ENCODE peak calls at places on chromosome 14, in seven cellular contexts. One of them, this sample, is unnamed.
A peak's percentile ranks its signal among the peaks of the same experiment; 100 is the strongest.

GRCh38 chr14:25303934-25304333 is 254.0 kb upstream of the STXBP6 start:
- DNase-seq in transverse colon: no peak
- DNase-seq in thoracic aorta: no peak
- DNase-seq in heart right ventricle: no peak
- DNase-seq in tibial artery: no peak
- DNase-seq in CD4-positive, alpha-beta memory T cell: no peak
- DNase-seq in Peyer's patch: no peak
- DNase-seq in this sample: no peak

GRCh38 chr14:105496831-105497591 is 6.0 kb downstream of the TEDC1 start:
- DNase-seq in transverse colon: no peak
- DNase-seq in thoracic aorta: no peak
- DNase-seq in heart right ventricle: peak; percentile 9
- DNase-seq in tibial artery: peak; percentile 62
- DNase-seq in CD4-positive, alpha-beta memory T cell: no peak
- DNase-seq in Peyer's patch: no peak
- DNase-seq in this sample: no peak

GRCh38 chr14:73059326-73059725 is 992 bp downstream of the RBM25 start:
- DNase-seq in transverse colon: no peak
- DNase-seq in thoracic aorta: no peak
- DNase-seq in heart right ventricle: no peak
- DNase-seq in tibial artery: no peak
- DNase-seq in CD4-positive, alpha-beta memory T cell: no peak
- DNase-seq in Peyer's patch: no peak
- DNase-seq in this sample: no peak

GRCh38 chr14:99821519-99822165 is 28.4 kb downstream of the EML1 start:
- DNase-seq in transverse colon: no peak
- DNase-seq in thoracic aorta: no peak
- DNase-seq in heart right ventricle: no peak
- DNase-seq in tibial artery: no peak
- DNase-seq in CD4-positive, alpha-beta memory T cell: no peak
- DNase-seq in Peyer's patch: no peak
- DNase-seq in this sample: no peak

GRCh38 chr14:64234877-64235651 is 59.1 kb downstream of the ESR2 start:
- DNase-seq in transverse colon: peak; percentile 37
- DNase-seq in thoracic aorta: no peak
- DNase-seq in heart right ventricle: no peak
- DNase-seq in tibial artery: no peak
- DNase-seq in CD4-positive, alpha-beta memory T cell: no peak
- DNase-seq in Peyer's patch: peak; percentile 58
- DNase-seq in this sample: no peak

GRCh38 chr14:92988786-92989755 is 66.1 kb downstream of the CHGA start:
- DNase-seq in transverse colon: no peak
- DNase-seq in thoracic aorta: no peak
- DNase-seq in heart right ventricle: no peak
- DNase-seq in tibial artery: no peak
- DNase-seq in CD4-positive, alpha-beta memory T cell: no peak
- DNase-seq in Peyer's patch: no peak
- DNase-seq in this sample: no peak

GRCh38 chr14:92677087-92677668 is 71.2 kb downstream of the LGMN start:
- DNase-seq in transverse colon: no peak
- DNase-seq in thoracic aorta: no peak
- DNase-seq in heart right ventricle: no peak
- DNase-seq in tibial artery: no peak
- DNase-seq in CD4-positive, alpha-beta memory T cell: no peak
- DNase-seq in Peyer's patch: peak; percentile 64
- DNase-seq in this sample: no peak

GRCh38 chr14:98114122-98114895 is 1157.7 kb downstream of the BCL11B start:
- DNase-seq in transverse colon: no peak
- DNase-seq in thoracic aorta: no peak
- DNase-seq in heart right ventricle: no peak
- DNase-seq in tibial artery: no peak
- DNase-seq in CD4-positive, alpha-beta memory T cell: no peak
- DNase-seq in Peyer's patch: no peak
- DNase-seq in this sample: no peak

GRCh38 chr14:50397461-50398196 is 948 bp upstream of the CDKL1 start:
- DNase-seq in transverse colon: peak; percentile 34
- DNase-seq in thoracic aorta: no peak
- DNase-seq in heart right ventricle: no peak
- DNase-seq in tibial artery: no peak
- DNase-seq in CD4-positive, alpha-beta memory T cell: no peak
- DNase-seq in Peyer's patch: peak; percentile 53
- DNase-seq in this sample: no peak

GRCh38 chr14:50394713-50395112 is 2.0 kb downstream of the CDKL1 start:
- DNase-seq in transverse colon: no peak
- DNase-seq in thoracic aorta: no peak
- DNase-seq in heart right ventricle: no peak
- DNase-seq in tibial artery: no peak
- DNase-seq in CD4-positive, alpha-beta memory T cell: no peak
- DNase-seq in Peyer's patch: no peak
- DNase-seq in this sample: no peak

GRCh38 chr14:50395448-50395847 is 1.2 kb downstream of the CDKL1 start:
- DNase-seq in transverse colon: peak; percentile 29
- DNase-seq in thoracic aorta: no peak
- DNase-seq in heart right ventricle: no peak
- DNase-seq in tibial artery: no peak
- DNase-seq in CD4-positive, alpha-beta memory T cell: no peak
- DNase-seq in Peyer's patch: no peak
- DNase-seq in this sample: no peak

GRCh38 chr14:50399251-50400032 is 2.8 kb upstream of the CDKL1 start:
- DNase-seq in transverse colon: peak; percentile 80
- DNase-seq in thoracic aorta: peak; percentile 16
- DNase-seq in heart right ventricle: no peak
- DNase-seq in tibial artery: peak; percentile 75
- DNase-seq in CD4-positive, alpha-beta memory T cell: no peak
- DNase-seq in Peyer's patch: peak; percentile 55
- DNase-seq in this sample: no peak

DNA sequence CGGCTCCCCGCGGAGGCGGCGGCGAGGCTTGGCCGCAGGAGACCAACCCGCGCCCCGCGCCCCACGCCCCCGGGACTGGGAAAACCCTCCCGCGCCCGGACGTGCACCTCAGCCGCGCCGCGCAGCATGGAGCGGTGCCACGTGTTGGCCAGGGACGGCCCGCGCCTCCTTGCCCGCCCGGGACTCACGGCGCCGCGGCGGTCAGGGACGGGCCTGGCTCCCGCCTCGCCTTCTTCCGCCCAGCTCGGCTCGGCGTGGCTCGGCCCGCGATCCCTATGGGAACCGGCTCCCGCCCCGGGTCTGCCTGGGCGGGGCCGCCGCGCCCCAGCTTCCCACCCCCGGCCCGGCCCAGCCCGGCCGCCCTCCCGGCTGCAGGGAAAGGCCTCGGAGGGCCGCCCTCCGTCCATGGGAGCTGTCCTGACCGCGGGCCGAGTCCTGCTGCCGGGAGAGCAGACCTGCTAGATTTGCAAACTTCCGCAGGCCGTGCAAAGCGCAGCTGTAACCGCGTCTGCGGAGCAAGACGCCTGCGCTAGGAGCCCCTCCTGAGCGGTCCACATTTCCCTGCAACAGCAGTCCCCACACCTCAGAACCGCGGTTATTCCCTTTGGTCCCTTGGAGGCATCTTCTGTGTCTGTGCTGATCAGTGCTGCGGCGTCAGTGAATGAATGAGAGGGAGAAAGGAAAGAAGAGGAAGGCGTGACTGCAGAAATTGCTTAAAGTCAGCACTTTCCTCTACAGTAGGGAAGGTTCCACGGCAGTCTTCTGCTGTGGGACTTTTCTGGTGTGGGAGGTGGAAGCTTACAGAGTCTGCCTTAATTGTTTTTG is at the start of gene CDKL1:
- DNase-seq in transverse colon: peak; percentile 78
- DNase-seq in thoracic aorta: no peak
- DNase-seq in heart right ventricle: peak; percentile 70
- DNase-seq in tibial artery: peak; percentile 78
- DNase-seq in CD4-positive, alpha-beta memory T cell: peak; percentile 43
- DNase-seq in Peyer's patch: peak; percentile 70
- DNase-seq in this sample: peak; percentile 30
- H3K4me3 ChIP-seq in transverse colon: peak within 1 kb of the TSS; percentile 67
- H3K4me3 ChIP-seq in thoracic aorta: peak within 1 kb of the TSS; percentile 91
- H3K4me3 ChIP-seq in heart right ventricle: peak within 1 kb of the TSS; percentile 53
- H3K4me3 ChIP-seq in tibial artery: peak within 1 kb of the TSS; percentile 65
- H3K4me3 ChIP-seq in CD4-positive, alpha-beta memory T cell: peak within 1 kb of the TSS; percentile 39
- H3K4me3 ChIP-seq in Peyer's patch: peak within 1 kb of the TSS; percentile 62
- H3K4me3 ChIP-seq in this sample: peak within 1 kb of the TSS; percentile 78

DNA sequence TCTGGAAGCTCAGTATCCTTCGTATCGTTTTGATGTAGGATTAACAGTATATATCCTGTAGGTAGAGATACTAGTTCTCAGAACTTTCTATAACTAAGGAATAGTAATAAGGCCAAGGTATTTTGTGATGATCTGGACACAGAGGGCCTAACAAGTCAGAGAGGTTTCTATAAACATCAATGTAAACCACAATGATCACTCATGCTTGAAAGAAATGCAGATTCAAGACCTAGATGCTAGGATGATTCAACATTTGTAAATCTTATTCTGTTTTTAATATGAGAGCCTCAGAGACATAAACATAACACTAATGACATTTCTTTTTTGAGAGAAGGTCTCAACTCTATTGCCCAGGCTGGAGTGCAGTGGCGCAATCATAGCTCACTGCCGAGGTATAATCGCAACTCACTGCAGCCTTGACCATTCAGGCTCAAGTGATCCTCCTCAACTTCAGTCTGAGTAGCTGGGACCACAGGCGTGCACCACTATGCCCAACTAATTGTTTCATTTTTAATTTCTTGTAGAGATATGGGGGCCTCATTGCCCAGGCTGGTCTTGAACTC is 16.2 kb downstream of the SUPT16H start:
- DNase-seq in transverse colon: no peak
- DNase-seq in thoracic aorta: no peak
- DNase-seq in heart right ventricle: no peak
- DNase-seq in tibial artery: no peak
- DNase-seq in CD4-positive, alpha-beta memory T cell: no peak
- DNase-seq in Peyer's patch: no peak
- DNase-seq in this sample: no peak
- H3K36me3 ChIP-seq in transverse colon: peaks cover 69% of the 10 kb centered on the region
- H3K36me3 ChIP-seq in thoracic aorta: peaks cover 94% of the 10 kb centered on the region
- H3K36me3 ChIP-seq in heart right ventricle: peaks cover 82% of the 10 kb centered on the region
- H3K36me3 ChIP-seq in tibial artery: peaks cover 97% of the 10 kb centered on the region
- H3K36me3 ChIP-seq in CD4-positive, alpha-beta memory T cell: peaks cover 90% of the 10 kb centered on the region
- H3K36me3 ChIP-seq in Peyer's patch: peaks cover 97% of the 10 kb centered on the region
- H3K36me3 ChIP-seq in this sample: peaks cover 98% of the 10 kb centered on the region

DNA sequence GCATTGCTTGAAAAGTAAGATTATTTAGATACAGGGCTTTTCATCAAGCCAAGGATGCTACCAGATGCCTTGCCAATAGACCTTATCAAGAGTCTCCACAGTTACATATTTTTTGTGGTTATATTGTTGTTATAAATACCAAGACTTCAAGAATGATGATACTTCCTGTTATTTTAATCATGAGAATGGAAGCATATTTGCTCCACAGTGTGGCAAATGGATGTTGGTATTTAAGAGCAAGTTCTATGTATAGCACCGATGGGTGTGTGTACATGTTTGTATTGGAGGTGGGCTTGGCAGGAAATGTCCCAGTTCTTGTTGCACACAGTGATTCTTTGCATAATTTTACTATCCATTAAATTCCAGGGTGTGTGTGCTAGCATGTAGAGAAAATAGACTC is 4.4 kb upstream of the NID2 start:
- DNase-seq in transverse colon: no peak
- DNase-seq in thoracic aorta: no peak
- DNase-seq in heart right ventricle: no peak
- DNase-seq in tibial artery: no peak
- DNase-seq in CD4-positive, alpha-beta memory T cell: no peak
- DNase-seq in Peyer's patch: no peak
- DNase-seq in this sample: no peak
- H3K27ac ChIP-seq in transverse colon: no peak overlapping the region
- H3K27ac ChIP-seq in thoracic aorta: peak overlapping the region; percentile 4
- H3K27ac ChIP-seq in heart right ventricle: no peak overlapping the region
- H3K27ac ChIP-seq in tibial artery: peak overlapping the region; percentile 42
- H3K27ac ChIP-seq in CD4-positive, alpha-beta memory T cell: no peak overlapping the region
- H3K27ac ChIP-seq in Peyer's patch: no peak overlapping the region
- H3K27ac ChIP-seq in this sample: no peak overlapping the region

GRCh38 chr14:84490081-84490480 is 1039.9 kb upstream of the FLRT2 start:
- DNase-seq in transverse colon: no peak
- DNase-seq in thoracic aorta: no peak
- DNase-seq in heart right ventricle: no peak
- DNase-seq in tibial artery: no peak
- DNase-seq in CD4-positive, alpha-beta memory T cell: no peak
- DNase-seq in Peyer's patch: no peak
- DNase-seq in this sample: no peak

GRCh38 chr14:84496677-84497076 is 1033.3 kb upstream of the FLRT2 start:
- DNase-seq in transverse colon: no peak
- DNase-seq in thoracic aorta: no peak
- DNase-seq in heart right ventricle: no peak
- DNase-seq in tibial artery: no peak
- DNase-seq in CD4-positive, alpha-beta memory T cell: no peak
- DNase-seq in Peyer's patch: no peak
- DNase-seq in this sample: no peak

DNA sequence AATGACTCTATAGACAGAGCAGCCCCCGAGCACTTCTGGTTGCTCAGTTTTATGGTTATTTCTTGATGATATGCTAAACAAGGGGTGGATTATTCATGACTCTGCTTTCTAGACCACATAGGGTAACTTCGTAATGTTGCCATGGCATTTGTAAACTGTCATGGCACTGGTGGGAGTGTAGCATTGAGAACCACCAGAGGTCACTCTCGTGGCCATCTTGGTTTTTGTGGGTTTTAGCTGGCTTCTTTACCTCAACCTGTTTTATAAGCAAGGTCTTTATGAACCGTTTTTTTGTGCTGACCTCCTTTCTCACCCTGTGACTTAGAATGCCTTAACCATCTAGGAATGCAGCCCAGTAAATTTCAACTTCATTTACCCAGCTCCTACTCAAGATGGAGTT is 1036.2 kb upstream of the FLRT2 start:
- DNase-seq in transverse colon: no peak
- DNase-seq in thoracic aorta: no peak
- DNase-seq in heart right ventricle: no peak
- DNase-seq in tibial artery: no peak
- DNase-seq in CD4-positive, alpha-beta memory T cell: no peak
- DNase-seq in Peyer's patch: no peak
- DNase-seq in this sample: no peak
- H3K4me3 ChIP-seq in transverse colon: no peak overlapping the region
- H3K4me3 ChIP-seq in thoracic aorta: no peak overlapping the region
- H3K4me3 ChIP-seq in heart right ventricle: no peak overlapping the region
- H3K4me3 ChIP-seq in tibial artery: no peak overlapping the region
- H3K4me3 ChIP-seq in CD4-positive, alpha-beta memory T cell: no peak overlapping the region
- H3K4me3 ChIP-seq in Peyer's patch: no peak overlapping the region
- H3K4me3 ChIP-seq in this sample: no peak overlapping the region

GRCh38 chr14:31164115-31164514 is 43.5 kb downstream of the HECTD1 start:
- DNase-seq in transverse colon: no peak
- DNase-seq in thoracic aorta: no peak
- DNase-seq in heart right ventricle: no peak
- DNase-seq in tibial artery: no peak
- DNase-seq in CD4-positive, alpha-beta memory T cell: no peak
- DNase-seq in Peyer's patch: no peak
- DNase-seq in this sample: no peak
- H3K36me3 ChIP-seq in transverse colon: peaks cover 35% of the 10 kb centered on the region
- H3K36me3 ChIP-seq in thoracic aorta: peaks cover 8% of the 10 kb centered on the region
- H3K36me3 ChIP-seq in heart right ventricle: peaks cover 28% of the 10 kb centered on the region
- H3K36me3 ChIP-seq in tibial artery: peaks cover 39% of the 10 kb centered on the region
- H3K36me3 ChIP-seq in CD4-positive, alpha-beta memory T cell: peaks cover 23% of the 10 kb centered on the region
- H3K36me3 ChIP-seq in Peyer's patch: peaks cover 72% of the 10 kb centered on the region
- H3K36me3 ChIP-seq in this sample: peaks cover 56% of the 10 kb centered on the region

GRCh38 chr14:95741781-95742180 is 27.9 kb upstream of the TCL1A start:
- DNase-seq in transverse colon: no peak
- DNase-seq in thoracic aorta: no peak
- DNase-seq in heart right ventricle: no peak
- DNase-seq in tibial artery: no peak
- DNase-seq in CD4-positive, alpha-beta memory T cell: no peak
- DNase-seq in Peyer's patch: no peak
- DNase-seq in this sample: no peak
- H3K27ac ChIP-seq in transverse colon: no peak overlapping the region
- H3K27ac ChIP-seq in thoracic aorta: no peak overlapping the region
- H3K27ac ChIP-seq in heart right ventricle: no peak overlapping the region
- H3K27ac ChIP-seq in tibial artery: no peak overlapping the region
- H3K27ac ChIP-seq in CD4-positive, alpha-beta memory T cell: no peak overlapping the region
- H3K27ac ChIP-seq in Peyer's patch: no peak overlapping the region
- H3K27ac ChIP-seq in this sample: no peak overlapping the region